ENCODE peak calls at places on chromosomes 7 and 10, in nine cellular contexts. C is aorta, K is GM23338, Y is left ventricle myocardium inferior, V is ovary, S is psoas muscle, O is cardiac muscle cell, R is H9, D is heart left ventricle. H is an unnamed sample. For H3K4me1, the result is how much of the 10 kb centered on the place peaks cover.

GRCh38 chr10:47030191-47030698 is 119.0 kb downstream of the PTPN20 start:
- DNase-seq in S (peak), O (no peak), Y (no peak), D (no peak), K (no peak), C (peak), R (peak), V (peak), H (no peak)

GRCh38 chr10:119489572-119490326 is 52.8 kb downstream of the RGS10 start:
- DNase-seq in C (peak), K (peak), R (peak), S (peak), Y (peak), O (peak), D (no peak), V (peak), H (peak)

GRCh38 chr7:49244543-49244942 is 320.2 kb downstream of the CDC14C start:
- DNase-seq in V (no peak), Y (no peak), R (peak), O (no peak), D (no peak), S (no peak), K (peak), C (no peak), H (no peak)

GRCh38 chr10:56596257-56596656 is 235.2 kb upstream of the ZWINT start:
- DNase-seq in Y (no peak), V (no peak), O (no peak), D (no peak), S (no peak), K (no peak), R (no peak), C (no peak), H (no peak)

GRCh38 chr10:51895209-51895608 is 195.8 kb upstream of the CSTF2T start:
- DNase-seq in V (peak), K (no peak), D (peak), S (peak), C (peak), R (no peak), O (no peak), Y (peak), H (no peak)

GRCh38 chr10:113644185-113645120 is 19.4 kb downstream of the NRAP start:
- DNase-seq in D (no peak), V (no peak), K (no peak), O (no peak), S (no peak), R (no peak), Y (no peak), C (no peak), H (no peak)

GRCh38 chr7:2497500-2498336 is 21.5 kb upstream of the GRIFIN start:
- DNase-seq in D (no peak), O (no peak), S (no peak), C (no peak), K (no peak), V (no peak), R (no peak), Y (no peak), H (no peak)

GRCh38 chr7:82167568-82168314 is 275.8 kb downstream of the CACNA2D1 start:
- DNase-seq in R (no peak), C (no peak), V (no peak), D (no peak), K (no peak), S (no peak), O (peak), Y (no peak), H (no peak)

GRCh38 chr7:32030904-32031692 is 39.1 kb downstream of the PDE1C start:
- DNase-seq in C (no peak), Y (no peak), V (no peak), D (no peak), S (no peak), O (no peak), K (no peak), R (no peak), H (no peak)

GRCh38 chr7:127803626-127804025 is 151.6 kb downstream of the SND1 start:
- DNase-seq in D (no peak), Y (no peak), O (no peak), S (no peak), K (no peak), C (no peak), R (no peak), V (no peak), H (no peak)

GRCh38 chr7:82325416-82325815 is 118.2 kb downstream of the CACNA2D1 start:
- DNase-seq in C (no peak), D (no peak), V (no peak), K (no peak), S (no peak), R (no peak), O (no peak), Y (no peak), H (no peak)

GRCh38 chr7:88226886-88227516 is 7.2 kb upstream of the SRI start:
- DNase-seq in D (no peak), S (no peak), O (no peak), V (no peak), C (no peak), Y (no peak), K (no peak), R (no peak), H (no peak)

GRCh38 chr7:34133356-34133982 is 228.1 kb downstream of the BMPER start:
- DNase-seq in C (no peak), Y (no peak), O (no peak), D (no peak), K (no peak), R (no peak), S (no peak), V (no peak), H (no peak)

GRCh38 chr10:70620020-70620289 is 17.4 kb upstream of the PRF1 start:
- DNase-seq in D (no peak), O (no peak), K (peak), V (no peak), Y (no peak), C (no peak), S (no peak), R (no peak), H (no peak)

GRCh38 chr10:119543814-119544642 is 1.5 kb upstream of the RGS10 start:
- DNase-seq in C (no peak), D (no peak), Y (no peak), K (peak), S (no peak), R (no peak), V (no peak), O (no peak), H (no peak)

GRCh38 chr10:129191848-129192247 is 275.2 kb upstream of the MGMT start:
- DNase-seq in S (peak), O (no peak), C (no peak), D (no peak), K (no peak), R (no peak), V (no peak), Y (peak), H (no peak)

GRCh38 chr10:71084061-71084817 is 128.1 kb upstream of the UNC5B start:
- DNase-seq in D (peak), R (peak), O (no peak), V (peak), S (peak), C (no peak), K (no peak), Y (no peak), H (peak)

GRCh38 chr7:108062250-108063014 is 59.5 kb upstream of the LAMB1 start:
- DNase-seq in K (no peak), Y (no peak), R (no peak), S (no peak), C (no peak), V (no peak), D (no peak), O (peak), H (no peak)

GRCh38 chr10:89702121-89702480 is 711 bp downstream of the KIF20B start:
- DNase-seq in R (no peak), D (no peak), V (no peak), K (peak), C (no peak), Y (no peak), O (no peak), S (no peak), H (no peak)

GRCh38 chr10:112026438-112026837 is 157.1 kb downstream of the GPAM start:
- DNase-seq in S (no peak), C (no peak), R (peak), D (no peak), K (peak), Y (no peak), V (no peak), O (no peak), H (no peak)

GRCh38 chr10:126902157-126902556 is 3.1 kb upstream of the DOCK1 start:
- DNase-seq in O (no peak), K (no peak), S (no peak), V (no peak), Y (no peak), D (no peak), R (no peak), C (peak), H (no peak)

GRCh38 chr10:17906002-17906401 is 45.7 kb upstream of the SLC39A12 start:
- DNase-seq in C (no peak), V (no peak), K (no peak), R (no peak), S (no peak), Y (no peak), O (no peak), D (no peak), H (no peak)

GRCh38 chr7:84855758-84856157 is 331.1 kb downstream of the SEMA3D start:
- DNase-seq in D (no peak), R (no peak), Y (no peak), K (no peak), V (no peak), S (no peak), C (no peak), O (no peak), H (no peak)

GRCh38 chr7:55536619-55537457 is 35.5 kb downstream of the VOPP1 start:
- DNase-seq in S (no peak), R (no peak), C (no peak), O (no peak), Y (no peak), V (no peak), K (no peak), D (no peak), H (no peak)

GRCh38 chr7:55537458-55537825 is 34.9 kb downstream of the VOPP1 start:
- DNase-seq in D (no peak), R (no peak), O (no peak), K (no peak), C (no peak), Y (no peak), S (no peak), V (no peak), H (no peak)

GRCh38 chr7:55534916-55535636 is 37.2 kb downstream of the VOPP1 start:
- DNase-seq in V (no peak), S (no peak), C (no peak), R (no peak), D (no peak), O (no peak), Y (no peak), K (no peak), H (no peak)

GRCh38 chr7:55534262-55534915 is 37.9 kb downstream of the VOPP1 start:
- DNase-seq in K (no peak), C (no peak), O (no peak), V (no peak), S (peak), Y (no peak), R (no peak), D (peak), H (peak)

GRCh38 chr7:55535637-55536016 is 36.7 kb downstream of the VOPP1 start:
- DNase-seq in S (no peak), Y (no peak), D (no peak), R (no peak), V (no peak), C (no peak), K (no peak), O (no peak), H (no peak)
- H3K4me1 ChIP-seq in S (half or more), Y (half or more), D (under half), R (under half), V (under half), C (under half), K (half or more), O (under half), H (half or more)

DNA sequence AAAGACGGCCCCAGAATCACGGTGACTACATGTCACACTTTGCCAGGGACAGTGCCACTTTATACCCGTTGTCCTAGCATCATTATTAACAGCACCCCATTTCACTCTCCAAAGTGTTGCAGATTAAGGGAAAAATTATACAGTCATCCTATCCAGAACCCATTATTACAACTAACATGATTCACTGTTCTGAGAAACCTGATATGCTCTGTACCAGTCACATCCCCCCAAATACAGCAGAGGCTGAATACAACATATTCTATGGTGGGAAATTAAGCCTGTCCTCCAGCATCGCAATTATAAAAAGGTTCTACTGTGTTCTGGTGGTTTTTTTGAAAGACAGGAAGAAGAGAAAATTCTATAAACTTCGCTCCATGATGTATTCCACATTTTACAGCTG is 162.1 kb downstream of the JAZF1 start:
- DNase-seq in R (no peak), V (no peak), Y (no peak), O (no peak), S (no peak), C (no peak), D (no peak), K (no peak), H (no peak)
- H3K4me1 ChIP-seq in R (under half), V (under half), Y (half or more), O (under half), S (under half), C (under half), D (under half), K (under half), H (under half)

GRCh38 chr10:110503528-110504110 is 5.9 kb downstream of the DUSP5 start:
- DNase-seq in V (no peak), O (no peak), R (no peak), D (no peak), C (no peak), K (no peak), S (no peak), Y (no peak), H (no peak)

GRCh38 chr10:110500515-110500905 is 2.8 kb downstream of the DUSP5 start:
- DNase-seq in C (no peak), D (peak), K (no peak), O (peak), V (no peak), S (no peak), R (no peak), Y (no peak), H (no peak)

GRCh38 chr10:110502851-110503301 is 5.2 kb downstream of the DUSP5 start:
- DNase-seq in S (no peak), O (no peak), C (no peak), D (peak), K (no peak), Y (peak), R (no peak), V (peak), H (peak)

GRCh38 chr10:110501142-110501937 is 3.6 kb downstream of the DUSP5 start:
- DNase-seq in V (peak), O (peak), K (peak), Y (peak), S (peak), R (peak), C (peak), D (peak), H (peak)

DNA sequence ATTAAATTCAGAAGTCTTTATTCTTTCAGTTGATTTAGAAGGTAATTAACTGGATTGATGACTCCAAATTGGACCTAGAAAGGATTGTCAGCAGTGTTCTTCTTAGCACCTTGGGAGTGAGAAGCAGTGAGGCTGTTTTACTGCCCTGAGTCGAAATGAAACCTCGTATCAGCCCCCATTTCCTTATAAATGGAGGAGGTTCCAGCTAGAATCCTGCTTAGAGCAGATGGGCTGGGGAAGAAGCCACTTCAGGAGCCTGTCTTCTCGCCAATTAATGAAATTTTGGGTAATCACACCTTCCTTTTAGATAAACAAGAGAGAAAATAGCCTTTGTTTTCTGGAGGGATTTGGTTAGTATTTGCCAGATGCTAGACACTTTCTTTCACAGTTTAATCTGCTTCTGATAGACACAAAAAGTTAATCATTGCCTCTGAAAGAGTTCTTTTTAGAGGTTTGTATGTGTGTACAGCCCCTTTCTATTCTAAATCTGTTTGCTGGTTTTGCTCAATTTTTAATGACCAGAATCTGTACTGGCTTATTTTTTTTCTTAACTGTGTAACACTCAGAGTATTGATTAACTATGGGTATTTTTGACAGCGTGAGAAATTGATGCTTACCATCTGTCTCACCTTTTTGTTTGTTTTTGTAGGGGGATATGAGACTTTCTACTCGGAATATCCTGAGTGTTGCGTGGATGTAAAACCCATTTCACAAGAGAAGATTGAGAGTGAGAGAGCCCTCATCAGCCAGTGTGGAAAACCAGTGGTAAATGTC is 4.6 kb downstream of the DUSP5 start:
- DNase-seq in Y (no peak), K (no peak), D (no peak), R (no peak), O (no peak), V (no peak), S (no peak), C (no peak), H (no peak)
- H3K4me1 ChIP-seq in Y (half or more), K (under half), D (half or more), R (under half), O (under half), V (under half), S (under half), C (under half), H (under half)

GRCh38 chr10:28091913-28092312 is 93.0 kb upstream of the ODAD2 start:
- DNase-seq in R (no peak), C (no peak), Y (no peak), V (no peak), O (no peak), K (no peak), D (no peak), S (no peak), H (no peak)

GRCh38 chr10:28090506-28090905 is 91.6 kb upstream of the ODAD2 start:
- DNase-seq in V (no peak), S (no peak), D (no peak), R (no peak), Y (no peak), K (no peak), O (no peak), C (no peak), H (no peak)

GRCh38 chr10:28094121-28094520 is 95.2 kb upstream of the ODAD2 start:
- DNase-seq in O (no peak), S (no peak), V (no peak), C (no peak), Y (no peak), D (no peak), K (no peak), R (no peak), H (no peak)

GRCh38 chr10:28097633-28098032 is 98.8 kb upstream of the ODAD2 start:
- DNase-seq in K (no peak), D (no peak), O (no peak), R (no peak), C (no peak), Y (no peak), V (no peak), S (no peak), H (no peak)

DNA sequence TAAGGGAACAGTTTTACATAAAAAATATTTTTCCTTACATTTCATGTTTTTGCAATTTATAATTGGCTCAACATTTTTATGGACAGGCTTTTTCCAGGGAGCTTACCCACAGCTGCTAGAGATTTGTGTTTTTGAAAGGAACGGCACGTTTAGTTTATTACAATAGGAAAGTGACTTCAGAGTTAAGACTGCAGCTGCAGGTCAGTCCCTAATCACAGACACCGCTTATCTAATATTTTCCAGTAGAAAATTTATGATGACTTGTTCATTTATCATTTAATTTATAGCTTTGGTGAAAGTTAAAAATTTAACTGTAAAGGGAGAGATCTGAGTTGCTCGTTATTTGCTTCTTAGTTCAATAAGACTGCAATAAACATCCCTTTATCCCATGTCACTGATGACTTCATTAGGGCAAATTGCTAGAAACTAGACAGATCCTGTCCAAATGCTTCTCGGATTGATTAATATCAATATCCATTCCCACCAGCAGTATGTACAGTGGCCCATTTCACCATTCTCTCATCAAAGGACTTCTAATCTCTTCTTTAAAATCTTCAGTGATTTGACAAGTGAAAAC is 97.0 kb upstream of the ODAD2 start:
- DNase-seq in C (no peak), R (no peak), K (no peak), V (no peak), S (no peak), O (no peak), D (no peak), Y (no peak), H (no peak)
- H3K4me1 ChIP-seq in C (under half), R (under half), K (under half), V (under half), S (under half), O (under half), D (under half), Y (under half), H (under half)

GRCh38 chr7:66751945-66752344 is 11.4 kb downstream of the RABGEF1 start:
- DNase-seq in V (no peak), C (no peak), D (no peak), O (no peak), R (no peak), S (no peak), K (no peak), Y (no peak), H (no peak)
- H3K4me1 ChIP-seq in V (under half), C (under half), D (under half), O (under half), R (under half), S (under half), K (under half), Y (under half), H (under half)

DNA sequence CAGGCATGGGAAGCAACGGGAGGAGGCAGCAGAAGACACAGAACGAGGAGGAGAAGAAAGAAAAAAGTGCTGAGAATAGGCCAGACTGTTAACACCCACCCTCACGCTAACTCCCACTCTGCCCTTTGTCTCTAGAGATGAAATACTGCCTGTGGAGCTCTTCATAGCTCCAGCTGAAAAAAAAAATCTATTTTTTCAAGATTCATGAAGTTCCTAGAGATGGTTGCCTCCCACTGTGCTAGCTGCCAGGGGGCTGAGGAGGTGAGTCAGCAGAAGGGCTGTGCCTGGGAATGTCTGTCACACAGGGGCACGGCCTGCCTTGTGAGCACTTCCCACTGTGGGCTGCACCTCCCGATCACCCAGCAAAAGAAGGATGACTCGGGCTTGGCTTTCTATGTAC is 144.5 kb downstream of the RNF216 start:
- DNase-seq in D (peak), O (no peak), Y (peak), S (peak), V (peak), R (no peak), K (no peak), C (peak), H (peak)
- H3K4me1 ChIP-seq in D (under half), O (under half), Y (half or more), S (under half), V (under half), R (under half), K (under half), C (under half), H (under half)

DNA sequence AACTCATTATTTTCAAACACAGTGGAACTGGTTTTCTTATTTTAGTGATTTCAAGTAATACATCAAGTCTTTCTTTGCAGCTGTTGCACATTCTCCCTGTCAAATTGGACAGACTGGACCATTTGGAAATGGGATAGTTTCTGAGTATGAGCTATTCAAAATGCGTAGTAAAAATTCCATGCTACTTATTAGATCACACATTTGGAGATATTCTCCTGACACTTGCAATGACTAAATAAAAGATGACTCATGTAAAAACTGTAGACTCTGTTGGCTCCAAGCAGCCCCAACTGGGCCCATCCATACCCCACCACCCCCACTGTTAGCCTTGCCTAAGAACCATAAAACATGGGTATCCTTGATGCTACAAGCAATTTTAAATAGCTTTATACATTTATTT is 25.9 kb upstream of the BICC1 start:
- DNase-seq in C (no peak), R (no peak), O (no peak), Y (no peak), V (no peak), D (no peak), K (no peak), S (no peak), H (no peak)
- H3K4me1 ChIP-seq in C (under half), R (under half), O (under half), Y (under half), V (under half), D (under half), K (under half), S (under half), H (under half)